ENCODE peak calls at places on chromosomes 12 and 14, in eight cellular contexts. F, C, Q, N, L, Z, S and P are unnamed samples.

GRCh38 chr12:53010955-53011354 is 4.7 kb downstream of the EIF4B start:
- DNase-seq in F (no peak), C (no peak), Q (no peak), N (no peak), L (no peak), Z (no peak), S (no peak), P (no peak)

GRCh38 chr12:87618199-87618598 is 411.0 kb downstream of the C12orf50 start:
- DNase-seq in F (peak; percentile 3), C (no peak), Q (no peak), N (peak; percentile 16), L (no peak), Z (no peak), S (no peak), P (no peak)

GRCh38 chr14:103124501-103125001 is 1.3 kb downstream of the TNFAIP2 start:
- DNase-seq in F (no peak), C (no peak), Q (no peak), N (no peak), L (no peak), Z (no peak), S (no peak), P (no peak)

GRCh38 chr14:104827173-104828055 is 26.5 kb downstream of the ZBTB42 start:
- DNase-seq in F (peak; percentile 24), C (no peak), Q (no peak), N (peak; percentile 54), L (peak; percentile 50), Z (peak; percentile 77), S (peak; percentile 44), P (peak; percentile 61)

GRCh38 chr12:22238211-22238610 is 96.3 kb downstream of the ST8SIA1 start:
- DNase-seq in F (no peak), C (no peak), Q (no peak), N (no peak), L (no peak), Z (no peak), S (no peak), P (no peak)

GRCh38 chr12:114673169-114673833 is 10.7 kb downstream of the TBX3 start:
- DNase-seq in F (no peak), C (no peak), Q (no peak), N (no peak), L (no peak), Z (no peak), S (no peak), P (no peak)

GRCh38 chr14:72644038-72644437 is 249.9 kb downstream of the DPF3 start:
- DNase-seq in F (no peak), C (no peak), Q (no peak), N (no peak), L (no peak), Z (no peak), S (no peak), P (no peak)

GRCh38 chr12:52543985-52544888 is 8.7 kb downstream of the KRT71 start:
- DNase-seq in F (no peak), C (no peak), Q (peak; percentile 48), N (no peak), L (no peak), Z (no peak), S (no peak), P (no peak)